ENCODE peak calls at places on chromosome 11, in four cellular contexts. S, B, N and I are unnamed samples.

GRCh38 chr11:64444838-64445441 is 86.0 kb downstream of the RPS6KA4 start:
- DNase-seq in B (no peak), N (no peak), S (peak; percentile 17), I (no peak)

GRCh38 chr11:46417711-46418110 is 26.1 kb upstream of the CHRM4 start:
- DNase-seq in B (no peak), S (no peak), N (no peak), I (no peak)

GRCh38 chr11:46555269-46556054 is 38.4 kb downstream of the AMBRA1 start:
- DNase-seq in B (no peak), S (no peak), N (no peak), I (no peak)

GRCh38 chr11:84564180-84564866 is 1062.8 kb downstream of the DLG2 start:
- DNase-seq in B (no peak), S (peak; percentile 44), N (peak; percentile 6), I (no peak)

GRCh38 chr11:8650401-8650990 is 32.0 kb downstream of the TRIM66 start:
- DNase-seq in B (no peak), S (peak; percentile 44), N (no peak), I (no peak)

GRCh38 chr11:57546869-57547518 is 9.6 kb downstream of the SMTNL1 start:
- DNase-seq in B (no peak), N (no peak), S (peak; percentile 72), I (no peak)

GRCh38 chr11:127624455-127624854 is 623.9 kb upstream of the KIRREL3 start:
- DNase-seq in B (no peak), N (no peak), S (peak; percentile 6), I (no peak)

GRCh38 chr11:65182258-65183170 is 786 bp downstream of the CAPN1 start:
- DNase-seq in S (no peak), N (no peak), B (no peak), I (peak; percentile 88)

GRCh38 chr11:19895776-19896175 is 183.1 kb downstream of the NAV2 start:
- DNase-seq in N (no peak), S (no peak), B (no peak), I (no peak)

GRCh38 chr11:35042265-35042664 is 96.7 kb upstream of the CD44 start:
- DNase-seq in S (no peak), B (no peak), N (no peak), I (no peak)

GRCh38 chr11:72896431-72896830 is 82.2 kb downstream of the ATG16L2 start:
- DNase-seq in S (no peak), N (no peak), B (no peak), I (no peak)

GRCh38 chr11:65973439-65974110 is 12.0 kb downstream of the SART1 start:
- DNase-seq in B (no peak), N (no peak), S (peak; percentile 76), I (no peak)

GRCh38 chr11:85843929-85844328 is 11.3 kb upstream of the CCDC83 start:
- DNase-seq in B (no peak), N (no peak), S (no peak), I (no peak)

GRCh38 chr11:34757026-34757451 is 136.1 kb downstream of the EHF start:
- DNase-seq in S (no peak), N (no peak), B (no peak), I (no peak)

GRCh38 chr11:109961261-109961660 is 131.9 kb upstream of the ZC3H12C start:
- DNase-seq in B (no peak), S (no peak), N (no peak), I (no peak)

GRCh38 chr11:2140411-2141400 is 1.5 kb upstream of the IGF2 start:
- DNase-seq in B (no peak), S (no peak), N (no peak), I (no peak)

GRCh38 chr11:2928605-2929510 is at the start of gene PHLDA2:
- DNase-seq in B (no peak), S (peak; percentile 85), N (peak; percentile 48), I (no peak)

GRCh38 chr11:128235958-128236357 is 351.4 kb downstream of the ETS1 start:
- DNase-seq in N (no peak), S (no peak), B (no peak), I (no peak)

GRCh38 chr11:64459016-64459415 is 100.1 kb downstream of the RPS6KA4 start:
- DNase-seq in S (peak; percentile 11), B (no peak), N (no peak), I (no peak)

GRCh38 chr11:78961938-78962701 is 387.5 kb upstream of the NARS2 start:
- DNase-seq in S (peak; percentile 48), B (no peak), N (peak; percentile 18), I (no peak)

GRCh38 chr11:64598797-64599697 is 8.0 kb downstream of the SLC22A12 start:
- DNase-seq in N (no peak), B (no peak), S (no peak), I (no peak)

GRCh38 chr11:32597914-32598313 is 14.3 kb downstream of the EIF3M start:
- DNase-seq in S (no peak), N (no peak), B (no peak), I (no peak)

GRCh38 chr11:79336740-79337517 is 103.9 kb downstream of the TENM4 start:
- DNase-seq in B (no peak), S (peak; percentile 24), N (no peak), I (no peak)

GRCh38 chr11:123195182-123196059 is at the start of gene CLMP:
- DNase-seq in S (peak; percentile 82), N (no peak), B (peak; percentile 66), I (peak; percentile 89)

GRCh38 chr11:16412525-16413194 is 56.3 kb upstream of the SOX6 start:
- DNase-seq in N (no peak), S (no peak), B (no peak), I (no peak)

GRCh38 chr11:67373916-67374570 is 645 bp upstream of the CLCF1 start:
- DNase-seq in B (peak; percentile 87), S (peak; percentile 96), N (peak; percentile 86), I (peak; percentile 77)

GRCh38 chr11:70398834-70399680 is 728 bp downstream of the CTTN start:
- DNase-seq in S (no peak), B (no peak), N (no peak), I (no peak)

GRCh38 chr11:64753380-64754123 is 6.2 kb downstream of the PYGM start:
- DNase-seq in S (no peak), B (no peak), N (no peak), I (no peak)

GRCh38 chr11:111435046-111435698 is 56.1 kb upstream of the POU2AF1 start:
- DNase-seq in S (no peak), B (no peak), N (no peak), I (no peak)

GRCh38 chr11:116519499-116519898 is 253.3 kb downstream of the BUD13 start:
- DNase-seq in B (no peak), N (no peak), S (no peak), I (peak; percentile 52)

GRCh38 chr11:10761085-10761698 is 10.1 kb downstream of the CTR9 start:
- DNase-seq in S (no peak), B (no peak), N (no peak), I (no peak)

GRCh38 chr11:33638608-33639007 is 62.0 kb downstream of the C11orf91 start:
- DNase-seq in N (no peak), B (no peak), S (no peak), I (no peak)

GRCh38 chr11:108559340-108559739 is 34.2 kb downstream of the EXPH5 start:
- DNase-seq in N (no peak), S (peak; percentile 76), B (no peak), I (no peak)

GRCh38 chr11:128501576-128502549 is 85.5 kb downstream of the ETS1 start:
- DNase-seq in B (no peak), N (no peak), S (peak; percentile 77), I (no peak)

GRCh38 chr11:76656571-76657081 is 13.9 kb downstream of the LRRC32 start:
- DNase-seq in N (no peak), S (no peak), B (no peak), I (peak; percentile 82)

GRCh38 chr11:75563978-75564552 is 2.0 kb downstream of the SERPINH1 start:
- DNase-seq in S (peak; percentile 92), B (no peak), N (peak; percentile 74), I (peak; percentile 91)
- TF ChIP-seq CTCF in S (peak; percentile 81), B (no peak), N (peak; percentile 71), I (no peak)

GRCh38 chr11:44467931-44468330 is 97.5 kb upstream of the CD82 start:
- DNase-seq in N (no peak), S (no peak), B (no peak), I (no peak)

GRCh38 chr11:44467413-44467812 is 98.0 kb upstream of the CD82 start:
- DNase-seq in N (no peak), B (no peak), S (no peak), I (no peak)

GRCh38 chr11:44464741-44465140 is 100.7 kb upstream of the CD82 start:
- DNase-seq in B (no peak), S (no peak), N (no peak), I (no peak)

GRCh38 chr11:44466531-44467179 is 98.8 kb upstream of the CD82 start:
- DNase-seq in B (no peak), S (no peak), N (no peak), I (no peak)

DNA sequence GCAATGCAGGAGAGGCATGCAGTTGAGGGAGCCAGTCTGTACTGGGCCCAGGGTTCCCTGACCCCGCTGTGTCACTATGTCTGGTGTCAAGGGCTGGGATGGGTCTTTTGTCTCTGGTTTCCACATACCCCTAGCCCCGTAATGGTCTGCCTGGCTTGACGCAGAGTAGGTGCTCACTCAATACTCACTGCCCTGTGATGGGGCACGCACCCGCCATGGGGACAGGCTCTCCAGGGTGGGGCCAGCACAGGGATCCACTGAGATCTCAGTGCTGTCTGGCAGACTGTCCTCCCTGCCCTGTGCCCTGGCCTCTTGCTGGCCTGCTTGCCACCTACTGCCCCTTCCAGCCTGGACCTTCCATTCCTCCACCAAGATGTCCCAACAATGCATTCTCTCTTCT is 101.7 kb upstream of the CD82 start:
- DNase-seq in S (no peak), B (no peak), N (no peak), I (no peak)
- H3K4me3 ChIP-seq in S (no peak overlapping the region), B (no peak overlapping the region), N (no peak overlapping the region), I (no peak overlapping the region)

GRCh38 chr11:60871378-60872061 is 4.2 kb downstream of the ZP1 start:
- DNase-seq in S (peak; percentile 42), B (no peak), N (no peak), I (no peak)
- TF ChIP-seq CTCF in S (peak; percentile 16), B (no peak), N (peak; percentile 30), I (no peak)

DNA sequence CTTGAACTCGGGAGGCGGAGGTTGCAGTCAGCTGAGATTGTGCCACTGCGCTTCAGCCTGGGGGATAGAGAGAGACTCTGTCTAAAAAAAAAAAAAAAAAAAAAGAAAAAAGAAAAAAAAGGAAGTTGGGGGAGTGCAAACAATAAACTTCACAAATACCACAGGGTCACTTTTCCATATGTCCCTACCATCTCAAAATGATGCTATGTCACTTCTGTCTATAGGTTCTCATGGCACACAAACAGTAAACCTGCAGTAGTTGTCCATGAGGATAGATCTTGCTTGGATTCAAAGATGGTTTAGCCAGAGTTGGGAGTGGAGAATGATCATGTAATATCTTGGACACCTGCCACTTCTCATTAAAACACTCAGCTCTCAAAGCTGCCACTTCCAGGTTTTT is 1.1 kb upstream of the VPS11 start:
- DNase-seq in S (no peak), N (no peak), B (no peak), I (no peak)
- H3K4me3 ChIP-seq in S (no peak overlapping the region), N (peak overlapping the region; percentile 99), B (peak overlapping the region; percentile 91), I (no peak overlapping the region)

GRCh38 chr11:22671751-22672150 is 5.3 kb downstream of the GAS2 start:
- DNase-seq in B (no peak), N (no peak), S (peak; percentile 3), I (no peak)

GRCh38 chr11:22669368-22669767 is 3.0 kb downstream of the GAS2 start:
- DNase-seq in S (no peak), N (no peak), B (no peak), I (no peak)

GRCh38 chr11:22668005-22668796 is 1.8 kb downstream of the GAS2 start:
- DNase-seq in B (no peak), N (no peak), S (no peak), I (no peak)

GRCh38 chr11:22666700-22667439 is 459 bp downstream of the GAS2 start:
- DNase-seq in S (no peak), N (no peak), B (no peak), I (no peak)

GRCh38 chr11:22670803-22671202 is 4.4 kb downstream of the GAS2 start:
- DNase-seq in S (peak; percentile 3), B (no peak), N (no peak), I (no peak)
- TF ChIP-seq CTCF in S (peak; percentile 29), B (no peak), N (peak; percentile 33), I (no peak)